ENCODE peak calls at places on chromosomes 5 and 9, in seven cellular contexts. T, C, A, B, N, J and L are unnamed samples.

GRCh38 chr5:31916327-31916726 is 257.8 kb downstream of the GOLPH3 start:
- DNase-seq in J (no peak), C (no peak), B (no peak), N (no peak), T (no peak), A (no peak), L (no peak)

GRCh38 chr5:179766021-179766725 is 27.6 kb upstream of the LTC4S start:
- DNase-seq in T (no peak), A (no peak), N (no peak), J (no peak), C (no peak), B (no peak), L (peak)

GRCh38 chr9:118782790-118783463 is 586.3 kb downstream of the BRINP1 start:
- DNase-seq in B (no peak), C (no peak), N (no peak), A (no peak), T (no peak), J (no peak), L (no peak)

GRCh38 chr9:133880136-133880535 is 112.0 kb downstream of the VAV2 start:
- DNase-seq in N (no peak), C (no peak), J (no peak), A (no peak), T (no peak), B (no peak), L (no peak)

GRCh38 chr5:32506251-32506661 is 61.7 kb upstream of the ZFR start:
- DNase-seq in J (no peak), C (no peak), B (no peak), T (no peak), N (no peak), A (no peak), L (no peak)

GRCh38 chr9:134662143-134662876 is 20.7 kb downstream of the COL5A1 start:
- DNase-seq in B (no peak), N (no peak), J (no peak), T (no peak), C (no peak), A (no peak), L (no peak)

GRCh38 chr5:120405291-120405864 is 58.7 kb upstream of the PRR16 start:
- DNase-seq in N (no peak), A (no peak), T (no peak), J (no peak), C (no peak), B (no peak), L (no peak)

GRCh38 chr5:58117491-58117890 is 342.4 kb downstream of the PLK2 start:
- DNase-seq in J (no peak), N (no peak), B (no peak), C (no peak), A (no peak), T (no peak), L (no peak)

GRCh38 chr9:14346826-14347407 is 33.0 kb upstream of the NFIB start:
- DNase-seq in B (peak), N (no peak), T (no peak), C (peak), A (peak), J (no peak), L (no peak)

GRCh38 chr9:134525841-134526797 is 115.5 kb upstream of the COL5A1 start:
- DNase-seq in C (no peak), J (no peak), N (no peak), T (no peak), B (no peak), A (no peak), L (no peak)

GRCh38 chr5:87116821-87117512 is 150.7 kb upstream of the RASA1 start:
- DNase-seq in B (no peak), A (no peak), J (no peak), C (no peak), T (no peak), N (no peak), L (no peak)

DNA sequence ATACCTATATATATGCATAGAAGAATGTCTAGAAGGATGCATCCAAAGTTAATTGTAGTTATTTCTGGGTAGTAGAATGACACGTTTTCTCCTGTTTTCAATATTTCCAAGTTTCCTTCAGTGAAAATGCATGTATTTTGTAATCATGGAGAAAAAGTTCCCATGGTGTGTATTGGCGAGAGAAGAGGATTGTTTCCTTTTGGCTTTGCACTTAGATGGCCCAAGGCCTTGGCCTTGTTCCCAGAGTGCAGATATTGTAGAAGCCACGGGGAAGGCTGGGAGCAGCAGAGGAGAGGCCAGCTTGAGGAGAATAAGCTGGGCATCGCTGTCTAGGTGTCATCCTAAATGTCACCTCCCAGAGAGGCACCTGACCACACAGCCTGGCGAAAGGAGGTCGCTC is 44.0 kb downstream of the IRF1 start:
- DNase-seq in B (no peak), A (no peak), C (no peak), N (no peak), T (no peak), J (peak), L (no peak)
- H3K27ac ChIP-seq in B (no peak), A (no peak), C (no peak), N (no peak), T (peak), J (no peak), L (peak)

GRCh38 chr9:115674091-115674490 is 479.5 kb upstream of the PAPPA start:
- DNase-seq in N (no peak), J (no peak), T (no peak), C (no peak), B (no peak), A (no peak), L (no peak)
- H3K27ac ChIP-seq in N (no peak), J (no peak), T (no peak), C (no peak), B (no peak), A (no peak), L (peak)

DNA sequence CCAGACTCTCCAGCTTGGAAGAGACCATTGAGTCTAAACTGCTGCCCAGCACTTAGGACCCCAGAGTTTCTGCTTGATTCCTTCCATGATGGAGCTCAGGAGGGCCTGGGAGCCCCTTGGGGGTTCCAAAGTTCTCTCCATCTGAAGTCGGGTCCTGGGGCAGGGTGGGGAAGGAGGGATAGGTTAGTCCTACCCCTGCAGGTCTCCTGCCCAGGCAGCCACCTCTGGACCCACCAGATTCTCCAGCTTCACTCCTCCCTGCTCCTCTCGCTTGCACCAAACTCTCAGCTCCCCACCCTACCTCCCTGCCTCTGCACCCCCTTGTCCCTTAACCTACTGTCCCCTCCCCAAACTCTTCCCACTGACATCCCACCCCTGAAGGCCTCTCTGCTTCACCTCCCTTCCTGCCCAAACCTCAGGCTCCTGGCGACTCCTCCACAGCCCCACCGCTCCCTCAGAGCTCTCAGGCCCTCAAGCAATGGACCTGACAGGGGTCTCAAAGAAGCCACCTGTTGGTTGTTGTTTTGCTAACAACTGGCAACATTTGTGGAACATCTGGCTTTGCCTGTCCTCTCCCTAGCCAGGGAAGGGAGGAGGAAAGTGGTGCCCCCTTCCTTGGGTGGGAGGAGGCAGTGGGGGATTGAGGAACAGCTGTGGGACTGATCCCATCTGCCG is 137.5 kb downstream of the RGS3 start:
- DNase-seq in T (no peak), B (no peak), C (peak), N (no peak), J (no peak), A (no peak), L (no peak)
- H3K27ac ChIP-seq in T (peak), B (no peak), C (no peak), N (no peak), J (no peak), A (no peak), L (peak)

GRCh38 chr9:91147079-91147708 is 214.5 kb downstream of the AUH start:
- DNase-seq in J (no peak), B (peak), A (no peak), T (no peak), C (no peak), N (no peak), L (no peak)

GRCh38 chr9:91151741-91152095 is 210.0 kb downstream of the AUH start:
- DNase-seq in B (no peak), T (no peak), N (no peak), C (no peak), A (no peak), J (no peak), L (no peak)

GRCh38 chr9:91148306-91148705 is 213.4 kb downstream of the AUH start:
- DNase-seq in T (no peak), B (no peak), C (no peak), N (no peak), A (no peak), J (no peak), L (no peak)

GRCh38 chr9:91151014-91151740 is 210.5 kb downstream of the AUH start:
- DNase-seq in N (no peak), A (no peak), T (peak), C (no peak), B (no peak), J (no peak), L (no peak)

GRCh38 chr9:91150273-91151013 is 211.3 kb downstream of the AUH start:
- DNase-seq in A (no peak), T (no peak), C (no peak), J (no peak), N (no peak), B (no peak), L (no peak)
- H3K27ac ChIP-seq in A (no peak), T (peak), C (no peak), J (no peak), N (no peak), B (no peak), L (no peak)

GRCh38 chr5:34604119-34604675 is 51.9 kb upstream of the RAI14 start:
- DNase-seq in B (no peak), N (no peak), J (no peak), T (no peak), C (no peak), A (no peak), L (no peak)
- H3K27ac ChIP-seq in B (no peak), N (no peak), J (no peak), T (no peak), C (no peak), A (no peak), L (no peak)

DNA sequence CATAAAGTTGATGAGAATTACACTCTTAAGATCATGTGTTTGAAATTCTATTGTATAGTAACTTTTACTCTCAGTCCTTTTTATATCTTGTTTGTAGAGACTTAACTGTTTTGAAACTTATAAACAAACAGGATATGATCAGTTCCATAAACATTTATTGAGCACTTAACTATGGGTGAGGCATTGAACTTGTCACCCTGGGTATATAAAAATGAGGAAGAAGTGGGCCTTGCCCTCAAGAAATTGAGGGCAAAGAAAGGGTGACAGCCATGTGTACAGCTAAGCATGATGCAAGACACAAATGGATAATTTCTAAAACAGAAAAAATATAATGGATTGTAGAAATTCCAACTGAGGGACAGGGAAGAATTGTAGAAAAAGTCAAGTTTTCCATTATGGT is 15.7 kb downstream of the UNC13B start:
- DNase-seq in C (no peak), T (no peak), B (no peak), J (no peak), N (no peak), A (no peak), L (no peak)
- H3K27ac ChIP-seq in C (no peak), T (peak), B (no peak), J (no peak), N (no peak), A (no peak), L (no peak)